ENCODE peak calls at places on chromosomes 4 and X, in six cellular contexts. M is fibroblast of lung; J is effector CD4-positive, alpha-beta T cell; R is activated T-cell treated with anti-CD3 and anti-CD28 coated beads for 1 hour; O is foreskin fibroblast; N is WERI-Rb-1. G is an unnamed sample.

GRCh38 chrX:100748133-100748532 is 16.2 kb upstream of the SYTL4 start:
- DNase-seq in M (no peak), J (no peak), O (peak), R (no peak), N (no peak), G (no peak)

GRCh38 chrX:46381630-46382029 is 163.6 kb downstream of the ZNF674 start:
- DNase-seq in R (no peak), O (peak), J (no peak), M (no peak), N (peak), G (no peak)

GRCh38 chrX:130826249-130826648 is 76.8 kb downstream of the ENOX2 start:
- DNase-seq in N (no peak), J (no peak), R (no peak), O (no peak), M (no peak), G (no peak)

GRCh38 chrX:6738518-6739470 is 203.9 kb upstream of the VCX3A start:
- DNase-seq in M (no peak), O (no peak), J (no peak), N (no peak), R (no peak), G (no peak)

GRCh38 chr4:129384974-129385373 is 289.0 kb downstream of the C4orf33 start:
- DNase-seq in M (no peak), N (no peak), J (no peak), R (no peak), O (no peak), G (no peak)

GRCh38 chrX:69066966-69067525 is 98.2 kb downstream of the PJA1 start:
- DNase-seq in J (no peak), O (no peak), R (no peak), M (no peak), N (no peak), G (no peak)

GRCh38 chrX:108064001-108064400 is 19.1 kb downstream of the VSIG1 start:
- DNase-seq in M (no peak), R (no peak), N (no peak), O (no peak), J (no peak), G (no peak)

GRCh38 chr4:181693517-181693916 is 549.7 kb upstream of the TENM3 start:
- DNase-seq in O (no peak), R (no peak), N (no peak), M (no peak), J (no peak), G (no peak)

GRCh38 chr4:38170800-38171199 is 210.6 kb downstream of the PTTG2 start:
- DNase-seq in J (no peak), M (no peak), N (no peak), O (no peak), R (no peak), G (no peak)

GRCh38 chrX:32614707-32615106 is 596.6 kb downstream of the DMD start:
- DNase-seq in R (no peak), M (no peak), N (no peak), O (no peak), J (no peak), G (no peak)

GRCh38 chrX:78123190-78123589 is 16.3 kb downstream of the TAF9B start:
- DNase-seq in O (peak), R (no peak), M (no peak), J (no peak), N (no peak), G (no peak)

GRCh38 chr4:175560628-175561027 is 251.4 kb downstream of the GPM6A start:
- DNase-seq in N (no peak), O (peak), R (no peak), J (no peak), M (peak), G (no peak)

GRCh38 chr4:3480528-3481112 is 17.5 kb downstream of the DOK7 start:
- DNase-seq in M (peak), R (peak), O (peak), J (peak), N (peak), G (peak)

GRCh38 chr4:11446156-11446811 is 17.6 kb upstream of the HS3ST1 start:
- DNase-seq in R (no peak), O (no peak), J (no peak), N (no peak), M (peak), G (no peak)

GRCh38 chr4:25117274-25117673 is 43.0 kb downstream of the SEPSECS start:
- DNase-seq in O (no peak), N (no peak), M (no peak), J (no peak), R (no peak), G (no peak)

GRCh38 chr4:114729339-114729738 is 130.7 kb downstream of the UGT8 start:
- DNase-seq in N (no peak), R (no peak), O (no peak), M (no peak), J (no peak), G (no peak)

GRCh38 chr4:7256989-7257810 is 64.9 kb downstream of the SORCS2 start:
- DNase-seq in J (no peak), R (no peak), N (peak), O (no peak), M (no peak), G (no peak)

GRCh38 chr4:22556411-22556969 is 40.6 kb upstream of the ADGRA3 start:
- DNase-seq in N (no peak), J (no peak), R (no peak), O (no peak), M (no peak), G (no peak)

GRCh38 chrX:15854080-15854655 is 445 bp downstream of the AP1S2 start:
- DNase-seq in J (peak), M (peak), O (peak), N (peak), R (peak), G (peak)

GRCh38 chr4:95732061-95732460 is 107.8 kb upstream of the PDHA2 start:
- DNase-seq in M (peak), J (no peak), O (no peak), R (no peak), N (no peak), G (no peak)

GRCh38 chrX:109774706-109775105 is 41.6 kb upstream of the ACSL4 start:
- DNase-seq in J (no peak), O (peak), M (peak), R (no peak), N (no peak), G (no peak)

GRCh38 chr4:24080871-24081270 is 191.0 kb upstream of the PPARGC1A start:
- DNase-seq in M (peak), N (no peak), J (no peak), R (no peak), O (no peak), G (no peak)

GRCh38 chr4:143653031-143653430 is 47.4 kb downstream of the FREM3 start:
- DNase-seq in J (no peak), N (no peak), R (no peak), O (no peak), M (no peak), G (no peak)

GRCh38 chrX:31036895-31037294 is 34.9 kb downstream of the FTHL17 start:
- DNase-seq in N (peak), R (no peak), J (no peak), M (peak), O (peak), G (no peak)

GRCh38 chr4:175298119-175298518 is 380.0 kb downstream of the ADAM29 start:
- DNase-seq in R (no peak), M (peak), O (peak), N (no peak), J (no peak), G (no peak)

GRCh38 chr4:87973283-87974169 is 2.0 kb upstream of the SPP1 start:
- DNase-seq in R (peak), O (peak), N (peak), J (no peak), M (peak), G (no peak)

GRCh38 chrX:110421499-110422455 is 63.1 kb downstream of the RTL9 start:
- DNase-seq in J (no peak), R (no peak), N (no peak), O (no peak), M (no peak), G (no peak)

G was measured in CD8-positive, alpha-beta memory T cell.